ENCODE peak calls at places on chromosome 13, in four cellular contexts. One of them, this sample, is unnamed. For H3K4me1, H3K9me3 and H3K36me3, the result is how much of the 10 kb centered on the place peaks cover.

GRCh38 chr13:24153347-24153746 is 7.2 kb upstream of the SPATA13 start:
- DNase-seq in neural progenitor cell: no peak
- DNase-seq in uterus: no peak
- DNase-seq in heart right ventricle: no peak
- DNase-seq in this sample: no peak

GRCh38 chr13:84655677-84656076 is 773.4 kb upstream of the SLITRK1 start:
- DNase-seq in neural progenitor cell: no peak
- DNase-seq in uterus: no peak
- DNase-seq in heart right ventricle: no peak
- DNase-seq in this sample: no peak

GRCh38 chr13:36778083-36778671 is 40.8 kb upstream of the RFXAP start:
- DNase-seq in uterus: no peak
- DNase-seq in heart right ventricle: no peak
- DNase-seq in neural progenitor cell: peak
- DNase-seq in this sample: no peak

GRCh38 chr13:47611664-47612288 is 389.3 kb downstream of the SUCLA2 start:
- DNase-seq in heart right ventricle: no peak
- DNase-seq in neural progenitor cell: no peak
- DNase-seq in uterus: no peak
- DNase-seq in this sample: no peak

GRCh38 chr13:97275265-97275664 is 53.1 kb downstream of the MBNL2 start:
- DNase-seq in uterus: no peak
- DNase-seq in heart right ventricle: peak
- DNase-seq in neural progenitor cell: no peak
- DNase-seq in this sample: no peak

GRCh38 chr13:36447501-36447900 is 15.2 kb downstream of the CCNA1 start:
- DNase-seq in heart right ventricle: no peak
- DNase-seq in uterus: peak
- DNase-seq in neural progenitor cell: no peak
- DNase-seq in this sample: no peak

GRCh38 chr13:80133631-80134083 is 207.3 kb downstream of the SPRY2 start:
- DNase-seq in neural progenitor cell: no peak
- DNase-seq in uterus: no peak
- DNase-seq in heart right ventricle: peak
- DNase-seq in this sample: no peak

GRCh38 chr13:44401577-44401976 is 28.0 kb downstream of the SERP2 start:
- DNase-seq in uterus: no peak
- DNase-seq in neural progenitor cell: no peak
- DNase-seq in heart right ventricle: no peak
- DNase-seq in this sample: no peak

GRCh38 chr13:60572855-60573254 is 175.8 kb downstream of the TDRD3 start:
- DNase-seq in heart right ventricle: no peak
- DNase-seq in neural progenitor cell: peak
- DNase-seq in uterus: no peak
- DNase-seq in this sample: no peak

GRCh38 chr13:25371608-25372274 is at the start of gene ATP8A2:
- DNase-seq in neural progenitor cell: peak
- DNase-seq in uterus: no peak
- DNase-seq in heart right ventricle: no peak
- DNase-seq in this sample: no peak

GRCh38 chr13:37065893-37066526 is 6.5 kb upstream of the SUPT20H start:
- DNase-seq in heart right ventricle: no peak
- DNase-seq in neural progenitor cell: no peak
- DNase-seq in uterus: no peak
- DNase-seq in this sample: no peak

GRCh38 chr13:67140006-67140405 is 90.1 kb downstream of the PCDH9 start:
- DNase-seq in uterus: no peak
- DNase-seq in heart right ventricle: no peak
- DNase-seq in neural progenitor cell: no peak
- DNase-seq in this sample: no peak

GRCh38 chr13:75482070-75482819 is at the start of gene TBC1D4:
- DNase-seq in neural progenitor cell: peak
- DNase-seq in heart right ventricle: peak
- DNase-seq in uterus: peak
- DNase-seq in this sample: peak

GRCh38 chr13:98880673-98881072 is 97.2 kb downstream of the DOCK9 start:
- DNase-seq in neural progenitor cell: no peak
- DNase-seq in uterus: no peak
- DNase-seq in heart right ventricle: no peak
- DNase-seq in this sample: no peak

GRCh38 chr13:96089749-96090239 is at the start of gene HS6ST3:
- DNase-seq in heart right ventricle: peak
- DNase-seq in uterus: peak
- DNase-seq in neural progenitor cell: peak
- DNase-seq in this sample: no peak

GRCh38 chr13:97211986-97212385 is 10.1 kb upstream of the MBNL2 start:
- DNase-seq in neural progenitor cell: no peak
- DNase-seq in heart right ventricle: no peak
- DNase-seq in uterus: no peak
- DNase-seq in this sample: no peak

GRCh38 chr13:97468331-97468730 is 34.4 kb downstream of the RAP2A start:
- DNase-seq in heart right ventricle: no peak
- DNase-seq in neural progenitor cell: no peak
- DNase-seq in uterus: no peak
- DNase-seq in this sample: no peak

GRCh38 chr13:93336733-93337132 is 110.1 kb downstream of the GPC6 start:
- DNase-seq in uterus: no peak
- DNase-seq in neural progenitor cell: no peak
- DNase-seq in heart right ventricle: no peak
- DNase-seq in this sample: no peak

GRCh38 chr13:42017264-42017663 is 31.2 kb upstream of the DGKH start:
- DNase-seq in uterus: no peak
- DNase-seq in heart right ventricle: no peak
- DNase-seq in neural progenitor cell: no peak
- DNase-seq in this sample: no peak

DNA sequence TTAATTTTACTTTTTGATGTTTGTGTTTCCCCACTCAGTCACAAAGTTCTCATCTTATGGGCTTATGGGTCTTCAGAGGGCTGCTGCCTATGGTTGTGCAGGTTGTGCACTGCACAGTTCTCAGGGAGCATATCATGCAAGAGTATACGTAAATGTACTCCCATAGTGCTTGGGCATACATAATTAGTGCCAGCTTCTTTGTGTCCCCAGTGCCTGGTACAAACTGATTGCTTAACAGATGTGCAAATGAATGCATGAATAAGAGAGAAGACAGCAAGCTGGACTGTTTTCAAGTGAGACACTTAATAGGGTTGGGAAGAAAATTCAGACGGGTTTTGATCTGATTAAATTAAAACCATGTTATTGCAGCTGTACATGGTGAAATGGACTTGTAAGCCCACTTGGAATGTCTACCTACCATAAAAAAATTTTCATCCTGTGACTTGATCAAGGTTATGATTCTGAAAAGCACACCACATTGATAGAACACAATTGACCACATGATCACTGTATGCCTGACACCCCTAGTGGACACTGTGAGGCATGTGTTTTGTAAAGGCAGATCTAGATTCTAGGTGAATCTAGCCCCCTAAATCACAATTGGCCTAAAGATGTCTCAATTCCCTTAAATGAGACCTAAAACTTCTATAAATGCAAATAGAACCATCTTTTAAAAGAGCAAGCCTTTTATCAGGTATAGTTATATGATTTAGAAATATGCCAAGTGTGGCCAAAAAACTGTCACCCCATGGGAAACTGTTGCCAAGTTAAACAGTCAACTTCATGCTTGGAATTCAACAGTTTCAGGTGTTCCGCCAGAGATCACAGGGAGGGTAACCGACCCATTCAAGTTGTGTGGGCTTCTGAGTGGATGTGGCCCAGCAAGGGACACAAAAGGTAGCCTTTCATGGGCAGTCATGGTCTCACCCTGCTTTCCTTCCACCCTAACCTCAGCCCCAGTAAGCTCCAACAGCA is 27.9 kb downstream of the FAM124A start:
- DNase-seq in neural progenitor cell: no peak
- DNase-seq in heart right ventricle: no peak
- DNase-seq in uterus: no peak
- DNase-seq in this sample: no peak
- H3K4me1 ChIP-seq in neural progenitor cell: under half
- H3K4me1 ChIP-seq in heart right ventricle: under half
- H3K4me1 ChIP-seq in uterus: under half
- H3K4me1 ChIP-seq in this sample: under half

GRCh38 chr13:19070398-19070735 is 111.3 kb downstream of the TUBA3C start:
- DNase-seq in uterus: no peak
- DNase-seq in heart right ventricle: no peak
- DNase-seq in neural progenitor cell: no peak
- DNase-seq in this sample: no peak

GRCh38 chr13:19074519-19074918 is 107.1 kb downstream of the TUBA3C start:
- DNase-seq in heart right ventricle: no peak
- DNase-seq in neural progenitor cell: no peak
- DNase-seq in uterus: no peak
- DNase-seq in this sample: no peak

GRCh38 chr13:19071161-19071936 is 110.3 kb downstream of the TUBA3C start:
- DNase-seq in neural progenitor cell: no peak
- DNase-seq in heart right ventricle: no peak
- DNase-seq in uterus: no peak
- DNase-seq in this sample: no peak

GRCh38 chr13:19072543-19072942 is 109.1 kb downstream of the TUBA3C start:
- DNase-seq in uterus: no peak
- DNase-seq in heart right ventricle: no peak
- DNase-seq in neural progenitor cell: no peak
- DNase-seq in this sample: no peak

DNA sequence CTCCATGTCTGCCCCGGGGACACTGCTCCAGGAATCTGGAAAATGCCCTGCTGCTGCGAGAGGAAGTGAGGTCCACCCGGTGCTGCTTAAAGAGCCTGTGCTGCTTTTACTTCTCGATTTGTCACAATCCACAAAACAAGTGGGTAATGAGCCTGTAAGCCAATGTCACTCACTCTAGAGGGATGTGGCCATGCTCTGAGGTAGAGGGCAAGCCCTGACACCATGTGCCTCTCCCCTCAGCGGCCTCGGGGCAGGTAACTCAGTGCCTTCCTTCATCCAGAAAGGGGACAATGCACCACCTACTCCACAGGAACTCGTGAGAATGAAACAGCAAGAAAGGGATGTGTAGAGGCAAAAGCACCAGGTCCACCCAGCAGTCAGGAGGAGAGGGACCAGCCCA is 106.2 kb downstream of the TUBA3C start:
- DNase-seq in neural progenitor cell: no peak
- DNase-seq in uterus: no peak
- DNase-seq in heart right ventricle: no peak
- DNase-seq in this sample: no peak
- H3K9me3 ChIP-seq in neural progenitor cell: under half
- H3K9me3 ChIP-seq in uterus: under half
- H3K9me3 ChIP-seq in heart right ventricle: under half
- H3K9me3 ChIP-seq in this sample: under half

GRCh38 chr13:48710160-48710559 is 56.4 kb downstream of the CYSLTR2 start:
- DNase-seq in uterus: no peak
- DNase-seq in heart right ventricle: no peak
- DNase-seq in neural progenitor cell: no peak
- DNase-seq in this sample: no peak

GRCh38 chr13:48708764-48709163 is 55.0 kb downstream of the CYSLTR2 start:
- DNase-seq in neural progenitor cell: peak
- DNase-seq in uterus: no peak
- DNase-seq in heart right ventricle: no peak
- DNase-seq in this sample: no peak

GRCh38 chr13:48709213-48709612 is 55.5 kb downstream of the CYSLTR2 start:
- DNase-seq in uterus: no peak
- DNase-seq in neural progenitor cell: no peak
- DNase-seq in heart right ventricle: no peak
- DNase-seq in this sample: no peak

GRCh38 chr13:48712141-48712540 is 58.4 kb downstream of the CYSLTR2 start:
- DNase-seq in heart right ventricle: no peak
- DNase-seq in uterus: no peak
- DNase-seq in neural progenitor cell: no peak
- DNase-seq in this sample: no peak

DNA sequence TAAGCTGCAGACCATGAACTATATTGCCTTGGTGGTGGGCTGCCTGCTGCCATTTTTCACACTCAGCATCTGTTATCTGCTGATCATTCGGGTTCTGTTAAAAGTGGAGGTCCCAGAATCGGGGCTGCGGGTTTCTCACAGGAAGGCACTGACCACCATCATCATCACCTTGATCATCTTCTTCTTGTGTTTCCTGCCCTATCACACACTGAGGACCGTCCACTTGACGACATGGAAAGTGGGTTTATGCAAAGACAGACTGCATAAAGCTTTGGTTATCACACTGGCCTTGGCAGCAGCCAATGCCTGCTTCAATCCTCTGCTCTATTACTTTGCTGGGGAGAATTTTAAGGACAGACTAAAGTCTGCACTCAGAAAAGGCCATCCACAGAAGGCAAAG is 53.7 kb downstream of the CYSLTR2 start:
- DNase-seq in heart right ventricle: no peak
- DNase-seq in uterus: no peak
- DNase-seq in neural progenitor cell: no peak
- DNase-seq in this sample: no peak
- H3K36me3 ChIP-seq in heart right ventricle: under half
- H3K36me3 ChIP-seq in uterus: under half
- H3K36me3 ChIP-seq in neural progenitor cell: under half
- H3K36me3 ChIP-seq in this sample: under half

DNA sequence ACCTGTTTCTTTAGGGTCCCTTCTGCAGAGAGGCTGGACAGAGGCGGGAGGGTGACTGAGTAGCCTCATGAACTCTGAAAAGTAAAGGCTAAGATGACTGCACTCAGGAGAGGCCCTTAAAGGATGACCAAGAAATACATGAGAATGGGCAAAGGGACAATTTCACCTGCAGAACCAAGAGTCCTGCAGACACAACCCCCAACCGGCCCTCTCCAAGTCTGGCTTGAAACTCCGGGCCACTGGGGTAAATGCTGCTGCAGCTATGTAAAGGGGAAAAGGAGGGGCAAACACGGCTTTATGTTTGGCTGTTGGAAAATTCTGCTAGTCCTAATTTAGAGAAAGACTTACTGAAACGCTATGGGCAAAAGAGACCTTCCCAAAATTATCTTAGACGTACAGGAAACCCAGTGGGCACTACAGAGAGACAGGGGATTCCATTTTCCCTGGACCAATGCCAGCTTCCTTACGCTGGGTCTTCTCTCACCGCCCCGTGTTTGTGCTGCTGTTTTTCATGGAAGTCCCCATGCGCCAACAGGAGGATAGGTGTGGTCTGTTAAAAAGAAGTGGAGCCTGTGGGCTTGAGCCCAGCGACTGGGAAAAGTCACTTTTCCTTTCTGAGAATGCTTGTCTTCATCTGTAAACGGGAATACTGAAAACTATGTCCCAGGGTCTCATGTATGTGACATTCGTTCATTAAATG is 10.6 kb downstream of the COL4A2 start:
- DNase-seq in heart right ventricle: no peak
- DNase-seq in uterus: no peak
- DNase-seq in neural progenitor cell: no peak
- DNase-seq in this sample: no peak
- H3K4me1 ChIP-seq in heart right ventricle: half or more
- H3K4me1 ChIP-seq in uterus: under half
- H3K4me1 ChIP-seq in neural progenitor cell: under half
- H3K4me1 ChIP-seq in this sample: under half

GRCh38 chr13:31504918-31505317 is 234.4 kb upstream of the RXFP2 start:
- DNase-seq in uterus: no peak
- DNase-seq in neural progenitor cell: no peak
- DNase-seq in heart right ventricle: no peak
- DNase-seq in this sample: no peak
- H3K9me3 ChIP-seq in uterus: under half
- H3K9me3 ChIP-seq in neural progenitor cell: under half
- H3K9me3 ChIP-seq in heart right ventricle: under half
- H3K9me3 ChIP-seq in this sample: under half

This sample was measured in CD4-positive, alpha-beta memory T cell.